ENCODE peak calls at places on chromosomes 12 and 14, in five cellular contexts. One of them, this sample, is unnamed.
A peak's percentile ranks its signal among the peaks of the same experiment; 100 is the strongest.

GRCh38 chr12:24561411-24561871 is 387.5 kb downstream of the BCAT1 start:
- DNase-seq in endothelial cell of umbilical vein: no peak
- DNase-seq in neural progenitor cell: peak; percentile 56
- DNase-seq in hepatocyte: peak; percentile 46
- DNase-seq in fibroblast of lung: peak; percentile 71
- DNase-seq in this sample: peak; percentile 75

GRCh38 chr14:78848234-78848820 is 678.2 kb downstream of the NRXN3 start:
- DNase-seq in endothelial cell of umbilical vein: peak; percentile 35
- DNase-seq in neural progenitor cell: peak; percentile 81
- DNase-seq in hepatocyte: peak; percentile 74
- DNase-seq in fibroblast of lung: peak; percentile 20
- DNase-seq in this sample: peak; percentile 50

GRCh38 chr12:104722541-104723534 is 235.3 kb downstream of the SLC41A2 start:
- DNase-seq in endothelial cell of umbilical vein: peak; percentile 59
- DNase-seq in neural progenitor cell: peak; percentile 38
- DNase-seq in hepatocyte: no peak
- DNase-seq in fibroblast of lung: no peak
- DNase-seq in this sample: no peak

GRCh38 chr14:95527392-95528002 is 7.4 kb upstream of the GLRX5 start:
- DNase-seq in endothelial cell of umbilical vein: no peak
- DNase-seq in neural progenitor cell: peak; percentile 40
- DNase-seq in hepatocyte: peak; percentile 70
- DNase-seq in fibroblast of lung: peak; percentile 79
- DNase-seq in this sample: peak; percentile 68

GRCh38 chr14:55581011-55581806 is 1.2 kb downstream of the KTN1 start:
- DNase-seq in endothelial cell of umbilical vein: peak; percentile 47
- DNase-seq in neural progenitor cell: no peak
- DNase-seq in hepatocyte: peak; percentile 64
- DNase-seq in fibroblast of lung: peak; percentile 40
- DNase-seq in this sample: peak; percentile 67

GRCh38 chr14:24243336-24243836 is 963 bp upstream of the TINF2 start:
- DNase-seq in endothelial cell of umbilical vein: no peak
- DNase-seq in neural progenitor cell: no peak
- DNase-seq in hepatocyte: peak; percentile 63
- DNase-seq in fibroblast of lung: peak; percentile 36
- DNase-seq in this sample: no peak

GRCh38 chr12:132433641-132434395 is 56.1 kb upstream of the FBRSL1 start:
- DNase-seq in endothelial cell of umbilical vein: no peak
- DNase-seq in neural progenitor cell: no peak
- DNase-seq in hepatocyte: no peak
- DNase-seq in fibroblast of lung: no peak
- DNase-seq in this sample: no peak

GRCh38 chr14:24080888-24081738 is 9.8 kb downstream of the CPNE6 start:
- DNase-seq in endothelial cell of umbilical vein: peak; percentile 7
- DNase-seq in neural progenitor cell: peak; percentile 78
- DNase-seq in hepatocyte: peak; percentile 67
- DNase-seq in fibroblast of lung: peak; percentile 38
- DNase-seq in this sample: peak; percentile 37

GRCh38 chr12:98208846-98209245 is 306.5 kb upstream of the TMPO start:
- DNase-seq in endothelial cell of umbilical vein: no peak
- DNase-seq in neural progenitor cell: no peak
- DNase-seq in hepatocyte: no peak
- DNase-seq in fibroblast of lung: no peak
- DNase-seq in this sample: no peak

GRCh38 chr14:65210118-65210826 is 108.0 kb upstream of the MAX start:
- DNase-seq in endothelial cell of umbilical vein: peak; percentile 23
- DNase-seq in neural progenitor cell: no peak
- DNase-seq in hepatocyte: no peak
- DNase-seq in fibroblast of lung: peak; percentile 63
- DNase-seq in this sample: no peak

GRCh38 chr12:54390668-54391551 is 6.4 kb upstream of the ZNF385A start:
- DNase-seq in endothelial cell of umbilical vein: no peak
- DNase-seq in neural progenitor cell: peak; percentile 90
- DNase-seq in hepatocyte: peak; percentile 84
- DNase-seq in fibroblast of lung: no peak
- DNase-seq in this sample: peak; percentile 69
- H3K27ac ChIP-seq in endothelial cell of umbilical vein: no peak overlapping the region
- H3K27ac ChIP-seq in neural progenitor cell: no peak overlapping the region
- H3K27ac ChIP-seq in hepatocyte: no peak overlapping the region
- H3K27ac ChIP-seq in fibroblast of lung: no peak overlapping the region
- H3K27ac ChIP-seq in this sample: peak overlapping the region; percentile 19

DNA sequence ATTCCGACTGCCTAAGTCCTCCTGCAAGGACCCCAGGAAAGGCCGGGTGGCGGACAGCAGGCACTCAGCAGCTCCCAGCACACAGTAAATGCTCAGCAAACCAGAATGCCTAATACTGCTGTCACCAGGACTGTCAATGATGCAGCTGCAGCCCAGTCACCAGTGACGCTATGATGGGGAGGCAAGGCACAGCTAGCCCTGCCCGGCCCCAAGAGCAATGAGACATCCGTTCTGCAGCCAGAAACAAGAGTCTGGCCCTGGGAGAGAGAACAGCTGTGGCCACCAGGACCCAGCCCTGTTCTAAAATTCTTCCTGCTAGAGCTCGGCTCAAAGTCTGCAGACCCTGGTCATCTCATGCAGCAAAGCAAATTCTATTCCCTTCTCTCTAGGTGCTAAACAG is 69.8 kb downstream of the NCOR2 start:
- DNase-seq in endothelial cell of umbilical vein: no peak
- DNase-seq in neural progenitor cell: no peak
- DNase-seq in hepatocyte: peak; percentile 35
- DNase-seq in fibroblast of lung: peak; percentile 93
- DNase-seq in this sample: no peak
- H3K4me1 ChIP-seq in endothelial cell of umbilical vein: peaks cover 16% of the 10 kb centered on the region
- H3K4me1 ChIP-seq in neural progenitor cell: peaks cover 23% of the 10 kb centered on the region
- H3K4me1 ChIP-seq in hepatocyte: peaks cover 47% of the 10 kb centered on the region
- H3K4me1 ChIP-seq in fibroblast of lung: peaks cover 37% of the 10 kb centered on the region
- H3K4me1 ChIP-seq in this sample: peaks cover 52% of the 10 kb centered on the region

DNA sequence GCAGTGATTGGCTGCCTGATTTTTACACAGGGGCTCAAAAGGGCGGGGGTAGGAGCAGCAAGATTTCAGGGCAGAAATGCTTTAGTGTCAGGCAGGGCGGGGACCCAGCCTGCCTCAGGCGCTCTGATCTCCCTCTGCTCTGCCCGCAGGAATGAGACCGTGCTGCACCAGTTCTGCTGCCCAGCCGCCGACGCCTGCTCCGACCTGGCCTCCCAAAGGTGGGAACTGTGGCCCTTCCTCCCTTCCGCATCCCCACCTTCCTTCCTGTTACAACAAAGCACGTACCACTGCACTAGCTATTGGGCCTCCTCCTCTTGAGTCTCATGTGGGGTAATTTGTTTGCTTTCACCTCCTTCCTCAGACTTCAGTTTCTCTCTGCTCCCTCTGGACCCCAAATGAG is 32.4 kb downstream of the IQSEC3 start:
- DNase-seq in endothelial cell of umbilical vein: no peak
- DNase-seq in neural progenitor cell: peak; percentile 55
- DNase-seq in hepatocyte: peak; percentile 34
- DNase-seq in fibroblast of lung: no peak
- DNase-seq in this sample: no peak
- TF ChIP-seq EZH2 in endothelial cell of umbilical vein: peak; percentile 57
- TF ChIP-seq EZH2 in neural progenitor cell: no peak
- TF ChIP-seq EZH2 in hepatocyte: no peak
- TF ChIP-seq EZH2 in fibroblast of lung: peak; percentile 52
- TF ChIP-seq EZH2 in this sample: no peak

GRCh38 chr12:612886-613285 is 50.4 kb downstream of the NINJ2 start:
- DNase-seq in endothelial cell of umbilical vein: no peak
- DNase-seq in neural progenitor cell: no peak
- DNase-seq in hepatocyte: no peak
- DNase-seq in fibroblast of lung: no peak
- DNase-seq in this sample: no peak
- H3K27ac ChIP-seq in endothelial cell of umbilical vein: no peak overlapping the region
- H3K27ac ChIP-seq in neural progenitor cell: no peak overlapping the region
- H3K27ac ChIP-seq in hepatocyte: no peak overlapping the region
- H3K27ac ChIP-seq in fibroblast of lung: no peak overlapping the region
- H3K27ac ChIP-seq in this sample: no peak overlapping the region

GRCh38 chr14:101813171-101813759 is 51.8 kb downstream of the PPP2R5C start:
- DNase-seq in endothelial cell of umbilical vein: peak; percentile 6
- DNase-seq in neural progenitor cell: no peak
- DNase-seq in hepatocyte: no peak
- DNase-seq in fibroblast of lung: no peak
- DNase-seq in this sample: no peak

GRCh38 chr14:101809671-101810514 is 48.4 kb downstream of the PPP2R5C start:
- DNase-seq in endothelial cell of umbilical vein: peak; percentile 95
- DNase-seq in neural progenitor cell: peak; percentile 93
- DNase-seq in hepatocyte: peak; percentile 93
- DNase-seq in fibroblast of lung: peak; percentile 95
- DNase-seq in this sample: peak; percentile 97

GRCh38 chr14:101808894-101809670 is 47.6 kb downstream of the PPP2R5C start:
- DNase-seq in endothelial cell of umbilical vein: peak; percentile 9
- DNase-seq in neural progenitor cell: no peak
- DNase-seq in hepatocyte: no peak
- DNase-seq in fibroblast of lung: no peak
- DNase-seq in this sample: no peak

GRCh38 chr14:101812071-101812470 is 50.6 kb downstream of the PPP2R5C start:
- DNase-seq in endothelial cell of umbilical vein: no peak
- DNase-seq in neural progenitor cell: no peak
- DNase-seq in hepatocyte: no peak
- DNase-seq in fibroblast of lung: no peak
- DNase-seq in this sample: no peak

DNA sequence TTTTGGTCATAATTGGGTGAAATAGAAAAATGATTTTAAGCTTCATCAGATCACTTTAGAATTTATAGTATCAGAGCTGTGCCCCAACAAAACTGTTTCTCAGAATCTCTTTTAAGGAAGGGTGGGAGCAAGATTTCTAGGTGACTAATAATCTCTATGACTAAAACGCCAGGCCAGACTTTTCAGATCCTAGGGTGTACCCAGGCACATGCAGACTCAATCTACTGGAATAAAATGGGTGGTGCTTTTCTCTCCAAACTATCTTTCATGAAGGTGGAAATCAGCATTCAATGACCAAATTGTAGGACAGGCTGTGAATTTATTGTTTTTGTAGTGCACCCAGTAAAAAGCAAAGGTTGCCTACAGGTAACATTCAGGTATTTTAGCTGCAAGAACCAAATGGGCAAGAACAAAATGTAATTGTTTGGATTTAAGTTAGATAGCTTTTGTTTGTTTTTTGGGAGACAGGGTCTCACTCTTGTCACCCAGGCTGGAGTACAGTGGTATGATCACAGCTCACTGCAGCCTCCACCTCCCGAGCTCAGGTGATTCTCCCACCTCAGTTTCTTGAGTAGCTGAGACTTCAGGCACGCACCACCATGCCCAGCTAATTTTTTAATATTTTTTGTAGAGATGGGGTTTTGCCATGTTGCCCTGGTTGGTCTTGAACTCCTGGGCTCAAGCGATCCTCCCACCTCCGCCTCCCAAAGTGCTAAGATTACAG is 49.5 kb downstream of the PPP2R5C start:
- DNase-seq in endothelial cell of umbilical vein: peak; percentile 32
- DNase-seq in neural progenitor cell: no peak
- DNase-seq in hepatocyte: no peak
- DNase-seq in fibroblast of lung: peak; percentile 52
- DNase-seq in this sample: no peak
- H3K4me1 ChIP-seq in endothelial cell of umbilical vein: peaks cover 16% of the 10 kb centered on the region
- H3K4me1 ChIP-seq in neural progenitor cell: peaks cover 32% of the 10 kb centered on the region
- H3K4me1 ChIP-seq in hepatocyte: peaks cover 17% of the 10 kb centered on the region
- H3K4me1 ChIP-seq in fibroblast of lung: no peaks in the 10 kb centered on the region
- H3K4me1 ChIP-seq in this sample: peaks cover 19% of the 10 kb centered on the region

DNA sequence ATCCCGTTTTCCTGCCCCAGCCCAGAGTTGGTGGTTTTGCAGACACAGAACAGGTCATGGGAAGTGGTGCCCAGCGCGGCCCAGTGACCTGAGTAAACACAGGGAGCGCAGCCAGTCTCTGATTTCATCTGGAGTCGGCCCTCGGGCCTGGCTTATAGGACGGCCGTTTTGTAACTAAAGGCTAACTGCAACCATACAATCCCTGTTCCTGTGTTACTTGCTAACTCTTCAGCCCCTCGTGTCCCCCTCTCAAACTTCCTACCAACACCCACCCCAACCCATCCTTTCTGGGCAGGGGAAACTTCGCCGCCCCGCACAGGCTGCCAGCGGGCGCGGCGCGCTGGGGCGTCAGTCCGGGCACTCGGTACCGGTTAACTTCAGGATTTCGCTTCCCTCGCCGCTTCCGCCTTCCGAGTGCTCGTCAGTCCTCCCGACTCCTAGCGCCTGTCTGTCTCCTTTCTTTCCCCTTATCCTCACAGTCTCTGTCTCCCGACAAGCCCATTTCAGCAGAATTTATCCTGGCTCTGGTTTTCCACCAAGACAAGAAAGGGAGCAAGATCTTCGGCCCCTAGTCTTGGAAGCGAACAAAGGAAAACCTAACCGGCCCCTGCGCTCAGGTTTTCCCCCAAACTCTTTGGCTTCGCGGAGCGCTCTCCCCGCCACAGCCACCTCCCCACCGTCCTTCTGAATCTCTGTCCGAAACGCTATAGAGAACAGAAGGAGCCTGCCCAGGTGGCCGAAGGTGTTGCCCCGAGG is 2.0 kb downstream of the SIX1 start:
- DNase-seq in endothelial cell of umbilical vein: peak; percentile 51
- DNase-seq in neural progenitor cell: peak; percentile 80
- DNase-seq in hepatocyte: peak; percentile 14
- DNase-seq in fibroblast of lung: peak; percentile 47
- DNase-seq in this sample: peak; percentile 82
- TF ChIP-seq EZH2 in endothelial cell of umbilical vein: peak; percentile 95
- TF ChIP-seq EZH2 in neural progenitor cell: no peak
- TF ChIP-seq EZH2 in hepatocyte: peak; percentile 87
- TF ChIP-seq EZH2 in fibroblast of lung: peak; percentile 77
- TF ChIP-seq EZH2 in this sample: no peak

GRCh38 chr12:113197518-113198077 is 12.1 kb downstream of the RITA1 start:
- DNase-seq in endothelial cell of umbilical vein: no peak
- DNase-seq in neural progenitor cell: no peak
- DNase-seq in hepatocyte: no peak
- DNase-seq in fibroblast of lung: no peak
- DNase-seq in this sample: no peak

GRCh38 chr12:113195598-113195997 is 10.1 kb downstream of the RITA1 start:
- DNase-seq in endothelial cell of umbilical vein: no peak
- DNase-seq in neural progenitor cell: no peak
- DNase-seq in hepatocyte: no peak
- DNase-seq in fibroblast of lung: no peak
- DNase-seq in this sample: no peak

GRCh38 chr12:113198286-113198685 is 12.8 kb downstream of the RITA1 start:
- DNase-seq in endothelial cell of umbilical vein: no peak
- DNase-seq in neural progenitor cell: no peak
- DNase-seq in hepatocyte: no peak
- DNase-seq in fibroblast of lung: peak; percentile 62
- DNase-seq in this sample: no peak

GRCh38 chr12:113196582-113196981 is 11.1 kb downstream of the RITA1 start:
- DNase-seq in endothelial cell of umbilical vein: no peak
- DNase-seq in neural progenitor cell: no peak
- DNase-seq in hepatocyte: no peak
- DNase-seq in fibroblast of lung: no peak
- DNase-seq in this sample: no peak

GRCh38 chr12:113196996-113197395 is 11.5 kb downstream of the RITA1 start:
- DNase-seq in endothelial cell of umbilical vein: peak; percentile 82
- DNase-seq in neural progenitor cell: peak; percentile 63
- DNase-seq in hepatocyte: peak; percentile 84
- DNase-seq in fibroblast of lung: peak; percentile 70
- DNase-seq in this sample: peak; percentile 71
- H3K27ac ChIP-seq in endothelial cell of umbilical vein: no peak overlapping the region
- H3K27ac ChIP-seq in neural progenitor cell: no peak overlapping the region
- H3K27ac ChIP-seq in hepatocyte: no peak overlapping the region
- H3K27ac ChIP-seq in fibroblast of lung: no peak overlapping the region
- H3K27ac ChIP-seq in this sample: no peak overlapping the region

DNA sequence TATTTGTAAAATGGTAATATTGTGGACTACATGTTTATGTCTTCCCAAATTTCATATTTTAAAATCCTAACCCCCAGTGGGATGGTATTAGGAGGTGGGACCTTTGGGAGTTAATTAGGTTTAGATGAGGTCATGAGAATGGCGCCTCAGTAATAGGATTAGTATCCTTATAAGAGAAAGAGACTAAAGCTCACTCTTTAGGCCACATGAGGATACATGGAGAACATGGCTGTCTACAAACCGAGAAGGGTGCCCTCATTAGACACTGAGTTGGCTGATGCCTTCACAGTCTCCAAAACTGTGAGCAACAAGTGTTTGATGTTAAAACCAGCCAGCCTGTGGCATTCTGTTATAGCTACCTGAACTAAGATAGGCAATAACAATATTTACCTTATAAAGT is 58.3 kb upstream of the OTOGL start:
- DNase-seq in endothelial cell of umbilical vein: no peak
- DNase-seq in neural progenitor cell: peak; percentile 33
- DNase-seq in hepatocyte: no peak
- DNase-seq in fibroblast of lung: no peak
- DNase-seq in this sample: peak; percentile 65
- H3K4me1 ChIP-seq in endothelial cell of umbilical vein: peaks cover 16% of the 10 kb centered on the region
- H3K4me1 ChIP-seq in neural progenitor cell: no peaks in the 10 kb centered on the region
- H3K4me1 ChIP-seq in hepatocyte: no peaks in the 10 kb centered on the region
- H3K4me1 ChIP-seq in fibroblast of lung: peaks cover 20% of the 10 kb centered on the region
- H3K4me1 ChIP-seq in this sample: peaks cover 10% of the 10 kb centered on the region